ENCODE peak calls at places on chromosomes 3 and 15, in ten cellular contexts. One of them, this sample, is unnamed.

GRCh38 chr15:63408514-63408913 is 26.9 kb upstream of the CA12 start:
- DNase-seq in AG04449: no peak
- DNase-seq in body of pancreas: no peak
- DNase-seq in cardiac fibroblast: peak
- DNase-seq in Ammon's horn: no peak
- DNase-seq in T-helper 17 cell: no peak
- DNase-seq in C1 segment of cervical spinal cord: no peak
- DNase-seq in lower leg skin: no peak
- DNase-seq in hypothalamus: no peak
- DNase-seq in HS-27A: no peak
- DNase-seq in this sample: no peak

GRCh38 chr15:78047631-78048409 is 29.7 kb downstream of the TBC1D2B start:
- DNase-seq in HS-27A: no peak
- DNase-seq in lower leg skin: no peak
- DNase-seq in hypothalamus: no peak
- DNase-seq in T-helper 17 cell: no peak
- DNase-seq in Ammon's horn: no peak
- DNase-seq in C1 segment of cervical spinal cord: no peak
- DNase-seq in AG04449: no peak
- DNase-seq in cardiac fibroblast: peak
- DNase-seq in body of pancreas: peak
- DNase-seq in this sample: no peak

GRCh38 chr3:145936986-145937385 is 224.0 kb downstream of the PLOD2 start:
- DNase-seq in Ammon's horn: no peak
- DNase-seq in hypothalamus: no peak
- DNase-seq in cardiac fibroblast: no peak
- DNase-seq in T-helper 17 cell: no peak
- DNase-seq in HS-27A: no peak
- DNase-seq in C1 segment of cervical spinal cord: no peak
- DNase-seq in AG04449: no peak
- DNase-seq in lower leg skin: no peak
- DNase-seq in body of pancreas: no peak
- DNase-seq in this sample: no peak

GRCh38 chr3:129593595-129594339 is 12.7 kb downstream of the PLXND1 start:
- DNase-seq in Ammon's horn: no peak
- DNase-seq in AG04449: no peak
- DNase-seq in hypothalamus: no peak
- DNase-seq in cardiac fibroblast: no peak
- DNase-seq in T-helper 17 cell: no peak
- DNase-seq in HS-27A: no peak
- DNase-seq in body of pancreas: peak
- DNase-seq in lower leg skin: no peak
- DNase-seq in C1 segment of cervical spinal cord: no peak
- DNase-seq in this sample: no peak

GRCh38 chr3:152320201-152320617 is 51.5 kb downstream of the MBNL1 start:
- DNase-seq in AG04449: no peak
- DNase-seq in body of pancreas: no peak
- DNase-seq in C1 segment of cervical spinal cord: no peak
- DNase-seq in HS-27A: no peak
- DNase-seq in hypothalamus: no peak
- DNase-seq in T-helper 17 cell: no peak
- DNase-seq in lower leg skin: no peak
- DNase-seq in cardiac fibroblast: peak
- DNase-seq in Ammon's horn: no peak
- DNase-seq in this sample: no peak

GRCh38 chr3:178022599-178022998 is 513.6 kb upstream of the KCNMB2 start:
- DNase-seq in hypothalamus: no peak
- DNase-seq in C1 segment of cervical spinal cord: no peak
- DNase-seq in Ammon's horn: peak
- DNase-seq in HS-27A: no peak
- DNase-seq in lower leg skin: no peak
- DNase-seq in AG04449: no peak
- DNase-seq in T-helper 17 cell: no peak
- DNase-seq in cardiac fibroblast: peak
- DNase-seq in body of pancreas: no peak
- DNase-seq in this sample: no peak

GRCh38 chr3:52973806-52974205 is 72.1 kb downstream of the SFMBT1 start:
- DNase-seq in AG04449: no peak
- DNase-seq in cardiac fibroblast: no peak
- DNase-seq in T-helper 17 cell: no peak
- DNase-seq in C1 segment of cervical spinal cord: no peak
- DNase-seq in body of pancreas: no peak
- DNase-seq in Ammon's horn: no peak
- DNase-seq in HS-27A: no peak
- DNase-seq in lower leg skin: no peak
- DNase-seq in hypothalamus: no peak
- DNase-seq in this sample: no peak

GRCh38 chr3:162034368-162034767 is 537.8 kb downstream of the OTOL1 start:
- DNase-seq in lower leg skin: no peak
- DNase-seq in hypothalamus: no peak
- DNase-seq in cardiac fibroblast: peak
- DNase-seq in body of pancreas: no peak
- DNase-seq in AG04449: peak
- DNase-seq in HS-27A: peak
- DNase-seq in Ammon's horn: no peak
- DNase-seq in T-helper 17 cell: no peak
- DNase-seq in C1 segment of cervical spinal cord: no peak
- DNase-seq in this sample: no peak

GRCh38 chr15:36356978-36357582 is 222.3 kb upstream of the CDIN1 start:
- DNase-seq in AG04449: peak
- DNase-seq in HS-27A: peak
- DNase-seq in lower leg skin: no peak
- DNase-seq in T-helper 17 cell: no peak
- DNase-seq in body of pancreas: no peak
- DNase-seq in cardiac fibroblast: peak
- DNase-seq in Ammon's horn: no peak
- DNase-seq in C1 segment of cervical spinal cord: no peak
- DNase-seq in hypothalamus: no peak
- DNase-seq in this sample: no peak

GRCh38 chr15:60399931-60400330 is 2.1 kb upstream of the ANXA2 start:
- DNase-seq in HS-27A: peak
- DNase-seq in T-helper 17 cell: no peak
- DNase-seq in C1 segment of cervical spinal cord: no peak
- DNase-seq in body of pancreas: no peak
- DNase-seq in hypothalamus: no peak
- DNase-seq in lower leg skin: no peak
- DNase-seq in cardiac fibroblast: peak
- DNase-seq in AG04449: no peak
- DNase-seq in Ammon's horn: no peak
- DNase-seq in this sample: no peak

GRCh38 chr3:102176393-102176792 is 258.4 kb upstream of the ZPLD1 start:
- DNase-seq in AG04449: no peak
- DNase-seq in HS-27A: no peak
- DNase-seq in hypothalamus: no peak
- DNase-seq in cardiac fibroblast: no peak
- DNase-seq in Ammon's horn: no peak
- DNase-seq in body of pancreas: no peak
- DNase-seq in C1 segment of cervical spinal cord: no peak
- DNase-seq in T-helper 17 cell: no peak
- DNase-seq in lower leg skin: no peak
- DNase-seq in this sample: no peak

GRCh38 chr3:126913524-126913923 is 69.4 kb upstream of the PLXNA1 start:
- DNase-seq in Ammon's horn: no peak
- DNase-seq in lower leg skin: no peak
- DNase-seq in cardiac fibroblast: no peak
- DNase-seq in HS-27A: no peak
- DNase-seq in body of pancreas: no peak
- DNase-seq in hypothalamus: no peak
- DNase-seq in C1 segment of cervical spinal cord: no peak
- DNase-seq in AG04449: no peak
- DNase-seq in T-helper 17 cell: no peak
- DNase-seq in this sample: no peak

GRCh38 chr3:37904614-37905047 is 43.0 kb downstream of the CTDSPL start:
- DNase-seq in HS-27A: no peak
- DNase-seq in hypothalamus: no peak
- DNase-seq in Ammon's horn: no peak
- DNase-seq in T-helper 17 cell: no peak
- DNase-seq in cardiac fibroblast: peak
- DNase-seq in AG04449: no peak
- DNase-seq in lower leg skin: no peak
- DNase-seq in C1 segment of cervical spinal cord: no peak
- DNase-seq in body of pancreas: no peak
- DNase-seq in this sample: no peak

GRCh38 chr3:43023066-43023465 is 44.0 kb downstream of the GASK1A start:
- DNase-seq in T-helper 17 cell: no peak
- DNase-seq in AG04449: no peak
- DNase-seq in hypothalamus: no peak
- DNase-seq in lower leg skin: peak
- DNase-seq in cardiac fibroblast: no peak
- DNase-seq in HS-27A: no peak
- DNase-seq in Ammon's horn: no peak
- DNase-seq in C1 segment of cervical spinal cord: no peak
- DNase-seq in body of pancreas: no peak
- DNase-seq in this sample: no peak

GRCh38 chr3:16909802-16910201 is 25.0 kb downstream of the PLCL2 start:
- DNase-seq in C1 segment of cervical spinal cord: no peak
- DNase-seq in cardiac fibroblast: no peak
- DNase-seq in Ammon's horn: no peak
- DNase-seq in AG04449: no peak
- DNase-seq in lower leg skin: no peak
- DNase-seq in HS-27A: no peak
- DNase-seq in T-helper 17 cell: no peak
- DNase-seq in hypothalamus: no peak
- DNase-seq in body of pancreas: no peak
- DNase-seq in this sample: no peak

GRCh38 chr3:151058742-151059141 is 26.7 kb upstream of the MED12L start:
- DNase-seq in hypothalamus: no peak
- DNase-seq in lower leg skin: no peak
- DNase-seq in T-helper 17 cell: no peak
- DNase-seq in C1 segment of cervical spinal cord: no peak
- DNase-seq in AG04449: no peak
- DNase-seq in Ammon's horn: no peak
- DNase-seq in body of pancreas: no peak
- DNase-seq in HS-27A: no peak
- DNase-seq in cardiac fibroblast: no peak
- DNase-seq in this sample: no peak

GRCh38 chr3:100189444-100189964 is 71.3 kb upstream of the TBC1D23 start:
- DNase-seq in AG04449: no peak
- DNase-seq in lower leg skin: no peak
- DNase-seq in body of pancreas: no peak
- DNase-seq in cardiac fibroblast: no peak
- DNase-seq in hypothalamus: no peak
- DNase-seq in Ammon's horn: no peak
- DNase-seq in HS-27A: no peak
- DNase-seq in C1 segment of cervical spinal cord: no peak
- DNase-seq in T-helper 17 cell: no peak
- DNase-seq in this sample: no peak

GRCh38 chr3:13277860-13278531 is 142.1 kb downstream of the NUP210 start:
- DNase-seq in lower leg skin: no peak
- DNase-seq in HS-27A: no peak
- DNase-seq in C1 segment of cervical spinal cord: no peak
- DNase-seq in AG04449: no peak
- DNase-seq in T-helper 17 cell: no peak
- DNase-seq in Ammon's horn: peak
- DNase-seq in hypothalamus: no peak
- DNase-seq in cardiac fibroblast: no peak
- DNase-seq in body of pancreas: no peak
- DNase-seq in this sample: no peak

GRCh38 chr15:32833323-32833944 is 115.6 kb downstream of the GREM1 start:
- DNase-seq in hypothalamus: no peak
- DNase-seq in HS-27A: no peak
- DNase-seq in cardiac fibroblast: no peak
- DNase-seq in body of pancreas: no peak
- DNase-seq in Ammon's horn: no peak
- DNase-seq in AG04449: no peak
- DNase-seq in lower leg skin: no peak
- DNase-seq in T-helper 17 cell: no peak
- DNase-seq in C1 segment of cervical spinal cord: no peak
- DNase-seq in this sample: no peak

GRCh38 chr3:171970301-171970788 is 69.0 kb upstream of the FNDC3B start:
- DNase-seq in Ammon's horn: no peak
- DNase-seq in hypothalamus: no peak
- DNase-seq in T-helper 17 cell: no peak
- DNase-seq in HS-27A: no peak
- DNase-seq in body of pancreas: no peak
- DNase-seq in cardiac fibroblast: peak
- DNase-seq in C1 segment of cervical spinal cord: no peak
- DNase-seq in lower leg skin: no peak
- DNase-seq in AG04449: no peak
- DNase-seq in this sample: no peak

GRCh38 chr3:149152420-149152819 is 23.0 kb downstream of the HPS3 start:
- DNase-seq in T-helper 17 cell: no peak
- DNase-seq in Ammon's horn: no peak
- DNase-seq in AG04449: no peak
- DNase-seq in lower leg skin: no peak
- DNase-seq in body of pancreas: no peak
- DNase-seq in HS-27A: no peak
- DNase-seq in C1 segment of cervical spinal cord: no peak
- DNase-seq in hypothalamus: no peak
- DNase-seq in cardiac fibroblast: peak
- DNase-seq in this sample: no peak

GRCh38 chr3:48220746-48221145 is 2.5 kb upstream of the CAMP start:
- DNase-seq in T-helper 17 cell: no peak
- DNase-seq in AG04449: no peak
- DNase-seq in lower leg skin: no peak
- DNase-seq in cardiac fibroblast: no peak
- DNase-seq in Ammon's horn: no peak
- DNase-seq in body of pancreas: no peak
- DNase-seq in C1 segment of cervical spinal cord: no peak
- DNase-seq in hypothalamus: no peak
- DNase-seq in HS-27A: no peak
- DNase-seq in this sample: no peak

GRCh38 chr3:59573911-59574310 is 524.1 kb upstream of the CFAP20DC start:
- DNase-seq in AG04449: no peak
- DNase-seq in body of pancreas: peak
- DNase-seq in hypothalamus: peak
- DNase-seq in lower leg skin: no peak
- DNase-seq in C1 segment of cervical spinal cord: no peak
- DNase-seq in cardiac fibroblast: peak
- DNase-seq in Ammon's horn: peak
- DNase-seq in HS-27A: no peak
- DNase-seq in T-helper 17 cell: no peak
- DNase-seq in this sample: peak

GRCh38 chr3:100650651-100651611 is 41.5 kb downstream of the ADGRG7 start:
- DNase-seq in T-helper 17 cell: no peak
- DNase-seq in lower leg skin: no peak
- DNase-seq in cardiac fibroblast: peak
- DNase-seq in hypothalamus: no peak
- DNase-seq in Ammon's horn: peak
- DNase-seq in C1 segment of cervical spinal cord: no peak
- DNase-seq in body of pancreas: no peak
- DNase-seq in AG04449: no peak
- DNase-seq in HS-27A: peak
- DNase-seq in this sample: no peak

GRCh38 chr15:82968066-82968465 is 15.5 kb upstream of the HOMER2 start:
- DNase-seq in HS-27A: no peak
- DNase-seq in hypothalamus: no peak
- DNase-seq in Ammon's horn: no peak
- DNase-seq in lower leg skin: no peak
- DNase-seq in C1 segment of cervical spinal cord: no peak
- DNase-seq in AG04449: peak
- DNase-seq in T-helper 17 cell: no peak
- DNase-seq in body of pancreas: no peak
- DNase-seq in cardiac fibroblast: peak
- DNase-seq in this sample: no peak

GRCh38 chr3:40557558-40558161 is 32.9 kb downstream of the ZNF621 start:
- DNase-seq in cardiac fibroblast: no peak
- DNase-seq in lower leg skin: no peak
- DNase-seq in AG04449: no peak
- DNase-seq in body of pancreas: no peak
- DNase-seq in HS-27A: no peak
- DNase-seq in hypothalamus: no peak
- DNase-seq in T-helper 17 cell: no peak
- DNase-seq in Ammon's horn: no peak
- DNase-seq in C1 segment of cervical spinal cord: no peak
- DNase-seq in this sample: no peak

GRCh38 chr15:69074011-69074842 is 59.7 kb downstream of the NOX5 start:
- DNase-seq in lower leg skin: peak
- DNase-seq in HS-27A: no peak
- DNase-seq in Ammon's horn: peak
- DNase-seq in body of pancreas: peak
- DNase-seq in C1 segment of cervical spinal cord: no peak
- DNase-seq in AG04449: no peak
- DNase-seq in hypothalamus: no peak
- DNase-seq in cardiac fibroblast: peak
- DNase-seq in T-helper 17 cell: no peak
- DNase-seq in this sample: no peak

GRCh38 chr15:82530606-82531379 is 9.5 kb downstream of the RPS17 start:
- DNase-seq in hypothalamus: no peak
- DNase-seq in lower leg skin: peak
- DNase-seq in cardiac fibroblast: peak
- DNase-seq in AG04449: no peak
- DNase-seq in T-helper 17 cell: peak
- DNase-seq in HS-27A: peak
- DNase-seq in C1 segment of cervical spinal cord: no peak
- DNase-seq in body of pancreas: peak
- DNase-seq in Ammon's horn: peak
- DNase-seq in this sample: no peak